ENCODE peak calls at places on chromosomes 7 and 10, in nine cellular contexts. D is colonic mucosa; E is hippocampal formation; M is activated CD8-positive, alpha-beta memory T cell treated with anti-CD3 and anti-CD28 coated beads, Interleukin-2, amount 50 U/mL, for 4 hours; K is memory B cell; Y is A673; L is stimulated activated CD4-positive, alpha-beta T cell treated with anti-CD3 and anti-CD28 coated beads, Interleukin-4, amount 100 ng/mL, for 1 hour; U is glomerular endothelial cell; R is GM10248. V is an unnamed sample.
A peak's percentile ranks its signal among the peaks of the same experiment; 100 is the strongest.

GRCh38 chr7:122885583-122886356 is 490 bp downstream of the CADPS2 start:
- DNase-seq in L (no peak), D (peak; percentile 45), K (no peak), Y (peak; percentile 67), M (no peak), U (no peak), R (peak; percentile 39), E (no peak), V (no peak)

GRCh38 chr7:50953820-50954219 is 171.1 kb upstream of the GRB10 start:
- DNase-seq in M (no peak), U (peak; percentile 34), R (no peak), K (no peak), E (no peak), L (no peak), D (no peak), Y (no peak), V (peak; percentile 17)

GRCh38 chr10:113362645-113363091 is 190.2 kb upstream of the HABP2 start:
- DNase-seq in D (peak; percentile 21), R (no peak), U (no peak), K (no peak), L (no peak), M (no peak), E (no peak), Y (no peak), V (no peak)

GRCh38 chr10:79293841-79294705 is 53.2 kb upstream of the PPIF start:
- DNase-seq in Y (no peak), D (no peak), M (no peak), K (no peak), E (no peak), R (no peak), L (no peak), U (no peak), V (no peak)

GRCh38 chr7:151033864-151034249 is 5.6 kb downstream of the ABCB8 start:
- DNase-seq in Y (no peak), L (no peak), U (no peak), D (no peak), K (no peak), M (no peak), R (no peak), E (no peak), V (no peak)

GRCh38 chr7:43037531-43037930 is 74.9 kb upstream of the HECW1 start:
- DNase-seq in K (no peak), Y (no peak), R (no peak), L (no peak), M (no peak), U (no peak), D (no peak), E (no peak), V (no peak)

GRCh38 chr10:11864727-11865126 is 41.6 kb downstream of the PROSER2 start:
- DNase-seq in U (no peak), Y (no peak), M (no peak), R (no peak), E (no peak), L (no peak), K (no peak), D (no peak), V (no peak)

GRCh38 chr10:133442191-133442966 is 11.4 kb upstream of the SCART1 start:
- DNase-seq in U (no peak), M (peak; percentile 17), L (no peak), E (no peak), Y (no peak), D (peak; percentile 15), R (no peak), K (peak; percentile 8), V (no peak)

GRCh38 chr7:47804767-47805545 is 143.3 kb downstream of the PKD1L1 start:
- DNase-seq in Y (no peak), L (no peak), M (no peak), D (no peak), K (no peak), E (no peak), U (no peak), R (no peak), V (no peak)

GRCh38 chr7:139294951-139295555 is 46.1 kb upstream of the FMC1 start:
- DNase-seq in U (no peak), M (no peak), Y (no peak), E (no peak), L (no peak), R (no peak), K (no peak), D (no peak), V (no peak)

GRCh38 chr7:111678281-111678680 is 116.0 kb upstream of the IMMP2L start:
- DNase-seq in D (no peak), E (no peak), K (no peak), L (no peak), R (no peak), Y (no peak), U (no peak), M (no peak), V (no peak)

GRCh38 chr7:37201003-37201875 is 247.4 kb downstream of the ELMO1 start:
- DNase-seq in E (peak; percentile 76), U (peak; percentile 65), Y (peak; percentile 49), M (peak; percentile 45), K (peak; percentile 34), D (peak; percentile 79), R (peak; percentile 65), L (peak; percentile 40), V (no peak)

GRCh38 chr10:29533696-29534285 is 101.0 kb downstream of the SVIL start:
- DNase-seq in U (no peak), L (no peak), K (no peak), R (no peak), Y (no peak), E (no peak), M (no peak), D (peak; percentile 36), V (no peak)

GRCh38 chr10:78335691-78336401 is 302.2 kb downstream of the RPS24 start:
- DNase-seq in R (no peak), K (no peak), E (no peak), L (no peak), D (peak; percentile 14), Y (no peak), M (no peak), U (no peak), V (peak; percentile 89)

GRCh38 chr7:98228801-98229200 is 17.6 kb downstream of the BHLHA15 start:
- DNase-seq in D (no peak), L (no peak), K (no peak), R (no peak), M (no peak), Y (no peak), U (no peak), E (no peak), V (no peak)

GRCh38 chr7:32660936-32661335 is 165.6 kb downstream of the AVL9 start:
- DNase-seq in R (no peak), Y (no peak), M (no peak), L (no peak), E (no peak), U (no peak), K (no peak), D (no peak), V (no peak)

GRCh38 chr10:75508239-75508813 is 76.9 kb downstream of the LRMDA start:
- DNase-seq in K (no peak), R (no peak), D (no peak), M (no peak), Y (peak; percentile 18), U (no peak), E (no peak), L (no peak), V (no peak)

GRCh38 chr10:48289652-48290238 is 15.2 kb upstream of the FRMPD2 start:
- DNase-seq in E (peak; percentile 60), R (peak; percentile 62), L (peak; percentile 48), U (no peak), K (peak; percentile 46), D (peak; percentile 50), Y (peak; percentile 72), M (peak; percentile 39), V (peak; percentile 60)

GRCh38 chr10:34808789-34809745 is 6.0 kb downstream of the PARD3 start:
- DNase-seq in R (no peak), D (peak; percentile 38), L (no peak), M (no peak), Y (peak; percentile 24), E (peak; percentile 46), K (no peak), U (no peak), V (no peak)

GRCh38 chr10:13347235-13348156 is 597 bp downstream of the SEPHS1 start:
- DNase-seq in L (peak; percentile 84), M (peak; percentile 79), U (no peak), Y (peak; percentile 89), E (peak; percentile 73), R (peak; percentile 79), D (peak; percentile 81), K (peak; percentile 74), V (no peak)

GRCh38 chr10:31096161-31096560 is 64.5 kb upstream of the ZNF438 start:
- DNase-seq in E (no peak), M (no peak), D (no peak), Y (no peak), R (no peak), K (no peak), U (no peak), L (no peak), V (no peak)

GRCh38 chr10:75708060-75708459 is 276.6 kb downstream of the LRMDA start:
- DNase-seq in L (no peak), Y (no peak), R (no peak), D (no peak), E (no peak), U (no peak), M (no peak), K (no peak), V (no peak)

GRCh38 chr10:132397036-132397541 is at the start of gene PWWP2B:
- DNase-seq in U (no peak), Y (peak; percentile 50), M (peak; percentile 70), R (no peak), D (no peak), L (peak; percentile 68), E (no peak), K (peak; percentile 74), V (no peak)

GRCh38 chr7:41655470-41655869 is 47.4 kb downstream of the INHBA start:
- DNase-seq in D (no peak), M (no peak), R (no peak), U (no peak), Y (no peak), K (no peak), L (no peak), E (no peak), V (no peak)

GRCh38 chr10:30816144-30816811 is 186.7 kb upstream of the LYZL2 start:
- DNase-seq in M (no peak), K (no peak), L (no peak), R (no peak), U (no peak), D (no peak), Y (no peak), E (no peak), V (no peak)

GRCh38 chr7:15780271-15780670 is 93.8 kb upstream of the MEOX2 start:
- DNase-seq in K (no peak), E (no peak), R (no peak), L (no peak), Y (peak; percentile 29), M (no peak), D (no peak), U (peak; percentile 77), V (no peak)

GRCh38 chr7:38512704-38513103 is 118.5 kb downstream of the AMPH start:
- DNase-seq in D (no peak), M (no peak), Y (no peak), K (no peak), R (no peak), L (no peak), E (no peak), U (no peak), V (no peak)

GRCh38 chr10:131963811-131964210 is 17.9 kb downstream of the BNIP3 start:
- DNase-seq in M (no peak), Y (no peak), K (no peak), U (no peak), D (no peak), R (no peak), E (no peak), L (no peak), V (no peak)

GRCh38 chr10:78771215-78771614 is 297.6 kb upstream of the ZMIZ1 start:
- DNase-seq in L (no peak), Y (no peak), D (no peak), K (no peak), U (no peak), M (no peak), E (no peak), R (no peak), V (no peak)

GRCh38 chr7:1257221-1257620 is 24.5 kb downstream of the UNCX start:
- DNase-seq in U (no peak), D (no peak), Y (no peak), E (no peak), R (no peak), M (no peak), L (no peak), K (no peak), V (no peak)

GRCh38 chr10:60417898-60418297 is 28.2 kb upstream of the ANK3 start:
- DNase-seq in M (no peak), U (no peak), K (no peak), E (no peak), R (no peak), D (no peak), Y (no peak), L (no peak), V (no peak)

V was measured in Panc1.